ENCODE peak calls at places on chromosomes 6 and 20, in seven cellular contexts. L is SK-N-SH, A is GM12891, Q is K562, E is H1, J is HepG2, U is GM12878. B is an unnamed sample.

GRCh38 chr6:2669067-2669710 is 81.5 kb downstream of the MYLK4 start:
- DNase-seq in L (no peak), A (no peak), Q (no peak), E (no peak), J (no peak), U (no peak), B (no peak)

GRCh38 chr6:136592930-136593673 is 42.9 kb upstream of the MAP7 start:
- DNase-seq in L (no peak), A (no peak), Q (no peak), E (no peak), J (no peak), U (no peak), B (no peak)

GRCh38 chr6:45923831-45924391 is 91.7 kb downstream of the CLIC5 start:
- DNase-seq in L (no peak), A (no peak), Q (no peak), E (no peak), J (no peak), U (no peak), B (peak)

GRCh38 chr20:62860391-62860923 is 1.2 kb downstream of the TCFL5 start:
- DNase-seq in L (no peak), A (no peak), Q (no peak), E (no peak), J (peak), U (no peak), B (no peak)

GRCh38 chr6:1972961-1973360 is 272.4 kb downstream of the GMDS start:
- DNase-seq in L (no peak), A (no peak), Q (no peak), E (no peak), J (no peak), U (no peak), B (no peak)

GRCh38 chr20:21234816-21235215 is 68.3 kb upstream of the XRN2 start:
- DNase-seq in L (no peak), A (no peak), Q (no peak), E (no peak), J (no peak), U (no peak), B (no peak)

GRCh38 chr20:17611540-17612286 is 41.8 kb downstream of the DSTN start:
- DNase-seq in L (peak), A (peak), Q (no peak), E (no peak), J (peak), U (no peak), B (peak)

GRCh38 chr6:85078071-85078470 is 313.7 kb upstream of the TBX18 start:
- DNase-seq in L (no peak), A (no peak), Q (peak), E (no peak), J (peak), U (no peak), B (no peak)

GRCh38 chr6:132391391-132392291 is 9.6 kb downstream of the MOXD1 start:
- DNase-seq in L (no peak), A (no peak), Q (no peak), E (no peak), J (no peak), U (no peak), B (no peak)

GRCh38 chr6:84926171-84926570 is 161.8 kb upstream of the TBX18 start:
- DNase-seq in L (no peak), A (no peak), Q (no peak), E (no peak), J (no peak), U (no peak), B (no peak)

GRCh38 chr6:7341271-7341670 is 28.3 kb upstream of the SSR1 start:
- DNase-seq in L (no peak), A (no peak), Q (no peak), E (no peak), J (no peak), U (no peak), B (no peak)

DNA sequence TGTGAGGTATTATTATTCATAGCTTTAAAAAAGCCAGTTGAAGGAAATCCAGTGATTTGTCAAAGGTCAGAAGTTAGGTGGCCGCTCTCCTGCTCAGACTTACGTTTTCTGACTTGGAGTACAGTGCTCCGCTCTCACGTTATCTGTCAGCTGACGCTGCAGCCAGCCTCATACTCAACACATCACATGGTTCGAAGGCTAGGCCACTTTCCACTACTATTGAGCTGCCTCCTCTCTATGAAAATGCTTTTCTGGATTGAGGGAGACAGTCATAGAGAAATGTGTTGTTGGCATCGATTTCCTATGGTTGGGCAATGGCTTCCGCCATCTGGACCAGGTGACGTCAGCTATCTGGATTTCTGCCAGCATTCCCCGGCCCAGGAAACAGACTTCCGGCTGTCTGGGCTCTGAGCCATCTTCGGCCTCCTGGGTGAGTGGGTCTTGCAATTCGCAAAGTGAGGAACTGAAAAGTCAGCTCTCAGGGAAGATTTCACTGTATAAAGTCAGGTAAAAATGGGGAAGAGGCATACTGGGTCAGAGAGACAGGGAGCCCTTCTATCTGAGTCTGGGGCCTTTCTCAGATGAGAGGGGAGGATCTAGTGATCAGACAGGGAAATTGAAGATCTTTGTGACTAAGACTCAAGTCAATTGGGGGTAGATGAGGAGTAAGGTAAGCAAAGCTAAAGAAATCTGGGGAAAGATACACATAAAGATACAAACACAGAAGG is 37.5 kb upstream of the IER3 start:
- DNase-seq in L (peak), A (no peak), Q (peak), E (no peak), J (peak), U (peak), B (no peak)
- TF ChIP-seq POLR2AphosphoS5 in L (peak), A (no peak), Q (peak), E (no peak), J (peak), U (peak), B (no peak)

GRCh38 chr20:13423472-13424173 is 202.5 kb downstream of the ISM1 start:
- DNase-seq in L (no peak), A (no peak), Q (no peak), E (no peak), J (peak), U (no peak), B (no peak)

GRCh38 chr20:13425401-13425800 is 204.3 kb downstream of the ISM1 start:
- DNase-seq in L (no peak), A (no peak), Q (no peak), E (no peak), J (no peak), U (no peak), B (no peak)

GRCh38 chr20:13424174-13424833 is 203.2 kb downstream of the ISM1 start:
- DNase-seq in L (no peak), A (no peak), Q (no peak), E (no peak), J (peak), U (no peak), B (no peak)

GRCh38 chr20:13428684-13429083 is 207.6 kb downstream of the ISM1 start:
- DNase-seq in L (no peak), A (no peak), Q (no peak), E (no peak), J (no peak), U (no peak), B (no peak)

GRCh38 chr20:13426870-13427269 is 205.8 kb downstream of the ISM1 start:
- DNase-seq in L (no peak), A (no peak), Q (no peak), E (no peak), J (no peak), U (no peak), B (no peak)
- TF ChIP-seq TAF1 in L (no peak), A (no peak), Q (no peak), E (no peak), J (no peak), U (no peak), B (no peak)

GRCh38 chr6:26009817-26010216 is 47.2 kb downstream of the TRIM38 start:
- DNase-seq in L (no peak), A (no peak), Q (no peak), E (no peak), J (no peak), U (no peak), B (no peak)

GRCh38 chr6:26000366-26000886 is 37.8 kb downstream of the TRIM38 start:
- DNase-seq in L (no peak), A (no peak), Q (no peak), E (no peak), J (no peak), U (no peak), B (no peak)

GRCh38 chr6:26003102-26003694 is 40.6 kb downstream of the TRIM38 start:
- DNase-seq in L (peak), A (no peak), Q (peak), E (no peak), J (peak), U (no peak), B (no peak)

GRCh38 chr6:26012061-26012460 is 49.5 kb downstream of the TRIM38 start:
- DNase-seq in L (no peak), A (no peak), Q (no peak), E (no peak), J (no peak), U (no peak), B (no peak)

DNA sequence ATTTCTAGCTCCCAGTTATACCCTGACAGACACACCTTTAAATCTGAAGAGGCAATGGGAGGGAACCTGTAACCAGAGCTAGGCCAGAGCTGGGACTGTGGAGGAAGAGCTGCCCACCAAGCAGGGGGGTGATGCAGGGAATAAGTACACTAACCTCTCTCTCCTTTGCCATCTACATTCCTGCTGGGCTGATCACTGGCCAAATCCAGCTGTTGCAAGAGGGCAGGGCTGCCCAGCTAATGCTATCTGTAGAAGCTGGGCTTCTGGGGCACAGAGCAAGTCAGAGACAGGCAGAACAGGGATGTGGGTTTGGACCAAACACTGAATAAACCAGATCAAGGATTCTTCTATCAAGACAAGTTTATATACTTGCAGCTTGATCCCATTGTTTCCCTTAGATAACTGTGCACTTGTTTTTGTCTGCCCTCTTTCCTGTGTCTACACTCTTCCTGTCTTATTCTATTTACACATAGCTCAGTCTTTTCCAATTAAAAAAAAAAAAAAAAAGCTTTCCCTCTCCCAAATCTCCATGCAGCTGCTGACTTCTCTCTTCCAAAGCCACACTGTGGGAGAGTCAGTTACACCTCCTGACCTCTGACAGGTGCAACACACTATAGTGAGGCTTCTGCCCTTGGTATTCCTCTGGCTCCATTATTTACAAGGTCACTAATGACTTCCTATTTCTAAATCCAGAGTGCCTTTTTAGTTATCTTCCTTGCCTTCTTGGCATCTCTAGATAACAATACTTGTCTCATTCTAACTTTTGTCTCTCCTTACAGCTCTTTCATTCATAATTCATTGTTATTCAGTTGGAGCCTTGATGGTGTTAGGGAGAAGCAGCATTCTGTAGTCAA is 43.7 kb downstream of the TRIM38 start:
- DNase-seq in L (no peak), A (no peak), Q (no peak), E (no peak), J (no peak), U (no peak), B (no peak)
- TF ChIP-seq POLR2AphosphoS5 in L (no peak), A (no peak), Q (no peak), E (no peak), J (no peak), U (no peak), B (no peak)

GRCh38 chr20:61849822-61850221 is 215.9 kb downstream of the TAF4 start:
- DNase-seq in L (no peak), A (no peak), Q (no peak), E (no peak), J (no peak), U (no peak), B (no peak)
- TF ChIP-seq TAF1 in L (no peak), A (no peak), Q (no peak), E (no peak), J (no peak), U (no peak), B (no peak)

DNA sequence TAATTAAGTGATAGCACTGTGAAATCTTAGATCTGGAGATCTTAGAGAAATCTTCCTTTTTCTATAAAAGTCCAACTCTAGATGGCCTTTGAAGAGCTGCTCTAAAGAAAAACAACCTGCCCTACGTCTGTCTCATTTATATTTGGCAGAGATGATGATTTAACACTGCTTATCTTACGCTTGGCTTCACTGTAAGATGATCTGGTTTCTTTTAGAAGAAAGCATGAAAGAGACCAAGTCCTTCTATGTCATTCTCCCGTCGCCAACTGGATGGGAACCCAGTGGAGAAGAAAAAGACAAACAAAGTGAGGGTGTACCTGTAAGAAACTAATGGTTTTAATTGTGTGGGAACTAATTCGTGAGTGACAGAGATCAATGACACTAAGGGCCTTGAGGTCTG is 92.8 kb downstream of the MBOAT1 start:
- DNase-seq in L (no peak), A (no peak), Q (no peak), E (no peak), J (no peak), U (no peak), B (no peak)
- TF ChIP-seq POLR2AphosphoS5 in L (no peak), A (no peak), Q (no peak), E (no peak), J (no peak), U (no peak), B (no peak)

GRCh38 chr6:29557320-29557719 is 2.2 kb downstream of the UBD start:
- DNase-seq in L (no peak), A (no peak), Q (no peak), E (peak), J (no peak), U (no peak), B (no peak)

GRCh38 chr6:29558439-29559079 is 973 bp downstream of the UBD start:
- DNase-seq in L (no peak), A (no peak), Q (no peak), E (no peak), J (no peak), U (no peak), B (no peak)

GRCh38 chr6:29552512-29553051 is 7.0 kb downstream of the UBD start:
- DNase-seq in L (peak), A (peak), Q (peak), E (no peak), J (no peak), U (peak), B (no peak)

GRCh38 chr6:29554764-29555163 is 4.8 kb downstream of the UBD start:
- DNase-seq in L (no peak), A (no peak), Q (no peak), E (no peak), J (no peak), U (no peak), B (no peak)

GRCh38 chr6:29553268-29554057 is 6.1 kb downstream of the UBD start:
- DNase-seq in L (peak), A (no peak), Q (no peak), E (peak), J (no peak), U (no peak), B (no peak)
- TF ChIP-seq TAF1 in L (no peak), A (no peak), Q (no peak), E (peak), J (no peak), U (no peak), B (no peak)

DNA sequence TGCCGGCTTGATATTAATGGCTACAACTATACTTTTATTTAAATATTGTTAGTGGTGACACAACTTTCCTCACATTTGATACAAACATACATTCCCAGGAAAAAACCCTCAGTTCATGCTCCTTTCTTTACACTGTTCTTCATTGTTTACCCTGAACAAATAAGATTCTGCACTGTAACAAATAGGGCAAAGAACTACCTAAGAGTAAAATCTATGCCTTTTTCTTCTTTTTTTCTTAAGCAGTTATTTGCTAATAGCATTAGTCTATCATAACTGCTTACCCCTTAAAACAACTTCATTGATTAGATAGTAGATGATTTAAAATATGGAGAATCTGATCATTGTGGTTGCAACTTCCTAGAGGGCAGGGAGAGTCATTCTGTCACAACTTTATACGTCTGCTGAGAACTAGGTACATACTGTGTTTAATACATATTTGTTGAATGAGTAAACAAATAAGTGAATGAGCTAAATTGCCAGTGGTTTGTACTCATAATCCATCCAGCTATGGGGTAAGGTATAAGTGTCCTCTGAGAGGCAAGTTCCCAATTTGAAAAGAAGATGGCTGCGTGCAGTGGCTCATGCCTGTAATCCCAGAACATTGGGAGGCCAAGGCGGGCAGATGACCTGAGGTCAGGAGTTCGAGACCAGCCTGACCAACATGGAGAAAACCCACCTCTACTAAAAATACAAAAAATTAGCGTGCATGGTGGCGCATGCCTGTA is 161.0 kb downstream of the CDK19 start:
- DNase-seq in L (no peak), A (no peak), Q (no peak), E (no peak), J (peak), U (no peak), B (no peak)
- TF ChIP-seq POLR2AphosphoS5 in L (no peak), A (no peak), Q (no peak), E (no peak), J (no peak), U (no peak), B (no peak)

DNA sequence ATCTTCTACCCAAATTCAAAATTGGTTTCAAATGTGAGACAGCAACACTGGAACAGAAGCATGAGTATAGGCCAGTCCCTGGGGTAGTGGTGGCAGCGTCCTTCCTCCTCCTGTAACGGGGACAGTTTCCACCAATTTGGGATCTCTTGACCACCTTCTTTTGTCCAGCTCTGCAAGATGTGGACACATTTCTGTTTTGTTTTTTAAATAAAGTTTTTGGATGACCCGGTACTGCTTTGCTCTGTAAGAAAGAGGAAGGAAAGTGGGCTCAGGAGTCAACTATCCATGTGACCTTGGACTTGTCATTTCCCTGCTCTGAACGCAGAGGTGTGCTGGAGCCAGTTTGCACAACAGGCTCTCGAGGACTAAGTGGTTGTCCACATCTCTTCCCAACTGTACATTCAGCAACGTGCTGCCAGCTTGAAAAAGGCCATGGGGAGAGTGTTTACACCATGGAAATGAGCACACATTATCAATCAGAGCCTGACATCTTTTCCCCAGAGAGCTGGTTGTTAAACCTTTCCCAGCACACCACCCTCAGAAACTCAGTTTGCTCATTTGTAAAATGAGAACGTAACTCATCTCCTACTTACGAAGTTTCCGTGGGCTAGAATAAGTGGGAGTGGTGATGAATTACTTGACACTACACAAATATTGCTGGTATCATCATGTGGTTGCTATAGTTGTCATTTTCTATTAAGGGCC is 66.5 kb downstream of the ADTRP start:
- DNase-seq in L (no peak), A (no peak), Q (no peak), E (no peak), J (no peak), U (no peak), B (no peak)
- TF ChIP-seq TAF1 in L (no peak), A (no peak), Q (no peak), E (no peak), J (no peak), U (no peak), B (no peak)

B was measured in GM12892.